ENCODE peak calls at places on chromosome 5, in seven cellular contexts. One of them, this sample, is unnamed.

GRCh38 chr5:149152317-149152746 is 11.0 kb downstream of the ABLIM3 start:
- DNase-seq in mesenchymal stem cell: peak; percentile 58
- DNase-seq in IMR-90: peak; percentile 62
- DNase-seq in neuronal stem cell: no peak
- DNase-seq in trophoblast cell: no peak
- DNase-seq in H1: no peak
- DNase-seq in mesendoderm: peak; percentile 47
- DNase-seq in this sample: no peak

GRCh38 chr5:89293849-89294248 is 410.9 kb upstream of the MEF2C start:
- DNase-seq in mesendoderm: no peak
- DNase-seq in trophoblast cell: peak; percentile 35
- DNase-seq in mesenchymal stem cell: peak; percentile 73
- DNase-seq in neuronal stem cell: no peak
- DNase-seq in IMR-90: peak; percentile 49
- DNase-seq in H1: no peak
- DNase-seq in this sample: no peak

GRCh38 chr5:158100373-158100902 is 241.5 kb upstream of the CLINT1 start:
- DNase-seq in neuronal stem cell: no peak
- DNase-seq in mesendoderm: no peak
- DNase-seq in IMR-90: no peak
- DNase-seq in H1: no peak
- DNase-seq in trophoblast cell: no peak
- DNase-seq in mesenchymal stem cell: no peak
- DNase-seq in this sample: no peak

GRCh38 chr5:87079219-87079618 is 188.5 kb upstream of the RASA1 start:
- DNase-seq in H1: no peak
- DNase-seq in mesenchymal stem cell: no peak
- DNase-seq in mesendoderm: peak; percentile 1
- DNase-seq in trophoblast cell: no peak
- DNase-seq in IMR-90: no peak
- DNase-seq in neuronal stem cell: no peak
- DNase-seq in this sample: no peak

GRCh38 chr5:131679911-131680310 is 44.9 kb upstream of the RAPGEF6 start:
- DNase-seq in H1: no peak
- DNase-seq in IMR-90: peak; percentile 75
- DNase-seq in mesenchymal stem cell: peak; percentile 75
- DNase-seq in trophoblast cell: no peak
- DNase-seq in neuronal stem cell: no peak
- DNase-seq in mesendoderm: no peak
- DNase-seq in this sample: no peak

GRCh38 chr5:63963926-63964325 is 1.7 kb upstream of the HTR1A start:
- DNase-seq in trophoblast cell: no peak
- DNase-seq in IMR-90: no peak
- DNase-seq in H1: no peak
- DNase-seq in mesendoderm: no peak
- DNase-seq in mesenchymal stem cell: no peak
- DNase-seq in neuronal stem cell: no peak
- DNase-seq in this sample: no peak

GRCh38 chr5:6145616-6146237 is 232.6 kb downstream of the MED10 start:
- DNase-seq in trophoblast cell: no peak
- DNase-seq in H1: no peak
- DNase-seq in neuronal stem cell: no peak
- DNase-seq in IMR-90: no peak
- DNase-seq in mesendoderm: no peak
- DNase-seq in mesenchymal stem cell: no peak
- DNase-seq in this sample: no peak

GRCh38 chr5:32531885-32532520 is 53.4 kb upstream of the SUB1 start:
- DNase-seq in H1: peak; percentile 13
- DNase-seq in mesenchymal stem cell: peak; percentile 44
- DNase-seq in neuronal stem cell: no peak
- DNase-seq in mesendoderm: peak; percentile 98
- DNase-seq in IMR-90: peak; percentile 74
- DNase-seq in trophoblast cell: peak; percentile 94
- DNase-seq in this sample: peak; percentile 61

GRCh38 chr5:40033411-40033810 is 608.6 kb upstream of the DAB2 start:
- DNase-seq in trophoblast cell: no peak
- DNase-seq in mesenchymal stem cell: no peak
- DNase-seq in H1: no peak
- DNase-seq in mesendoderm: no peak
- DNase-seq in IMR-90: no peak
- DNase-seq in neuronal stem cell: no peak
- DNase-seq in this sample: no peak

GRCh38 chr5:125481506-125482455 is 735.3 kb upstream of the ZNF608 start:
- DNase-seq in H1: no peak
- DNase-seq in neuronal stem cell: no peak
- DNase-seq in mesenchymal stem cell: no peak
- DNase-seq in IMR-90: no peak
- DNase-seq in trophoblast cell: no peak
- DNase-seq in mesendoderm: peak; percentile 47
- DNase-seq in this sample: no peak

GRCh38 chr5:166710275-166710674 is 1581.2 kb upstream of the WWC1 start:
- DNase-seq in mesendoderm: no peak
- DNase-seq in mesenchymal stem cell: peak; percentile 65
- DNase-seq in IMR-90: no peak
- DNase-seq in neuronal stem cell: no peak
- DNase-seq in H1: no peak
- DNase-seq in trophoblast cell: no peak
- DNase-seq in this sample: no peak

GRCh38 chr5:60789541-60789940 is 54.5 kb downstream of the ELOVL7 start:
- DNase-seq in neuronal stem cell: no peak
- DNase-seq in trophoblast cell: no peak
- DNase-seq in H1: no peak
- DNase-seq in IMR-90: no peak
- DNase-seq in mesenchymal stem cell: no peak
- DNase-seq in mesendoderm: no peak
- DNase-seq in this sample: no peak

GRCh38 chr5:132663771-132664695 is 6.1 kb downstream of the IL13 start:
- DNase-seq in neuronal stem cell: no peak
- DNase-seq in trophoblast cell: no peak
- DNase-seq in H1: no peak
- DNase-seq in mesenchymal stem cell: peak; percentile 10
- DNase-seq in IMR-90: no peak
- DNase-seq in mesendoderm: no peak
- DNase-seq in this sample: no peak

GRCh38 chr5:95669540-95669939 is 13.3 kb downstream of the SPATA9 start:
- DNase-seq in mesendoderm: peak; percentile 99
- DNase-seq in mesenchymal stem cell: peak; percentile 98
- DNase-seq in trophoblast cell: peak; percentile 74
- DNase-seq in IMR-90: peak; percentile 99
- DNase-seq in neuronal stem cell: no peak
- DNase-seq in H1: no peak
- DNase-seq in this sample: peak; percentile 35

GRCh38 chr5:109866051-109866450 is 176.3 kb downstream of the MAN2A1 start:
- DNase-seq in IMR-90: peak; percentile 79
- DNase-seq in trophoblast cell: peak; percentile 82
- DNase-seq in mesendoderm: no peak
- DNase-seq in mesenchymal stem cell: peak; percentile 89
- DNase-seq in neuronal stem cell: no peak
- DNase-seq in H1: no peak
- DNase-seq in this sample: no peak

GRCh38 chr5:143376911-143377838 is 26.3 kb downstream of the NR3C1 start:
- DNase-seq in H1: peak; percentile 80
- DNase-seq in mesendoderm: peak; percentile 97
- DNase-seq in IMR-90: peak; percentile 59
- DNase-seq in trophoblast cell: peak; percentile 95
- DNase-seq in mesenchymal stem cell: no peak
- DNase-seq in neuronal stem cell: no peak
- DNase-seq in this sample: peak; percentile 77

GRCh38 chr5:5144441-5144840 is 4.3 kb downstream of the ADAMTS16 start:
- DNase-seq in mesendoderm: no peak
- DNase-seq in neuronal stem cell: no peak
- DNase-seq in H1: no peak
- DNase-seq in mesenchymal stem cell: no peak
- DNase-seq in IMR-90: no peak
- DNase-seq in trophoblast cell: no peak
- DNase-seq in this sample: no peak

GRCh38 chr5:5139358-5140050 is 626 bp upstream of the ADAMTS16 start:
- DNase-seq in mesendoderm: no peak
- DNase-seq in mesenchymal stem cell: no peak
- DNase-seq in H1: no peak
- DNase-seq in trophoblast cell: no peak
- DNase-seq in IMR-90: no peak
- DNase-seq in neuronal stem cell: peak; percentile 32
- DNase-seq in this sample: peak; percentile 51

GRCh38 chr5:5140051-5141010 is at the start of gene ADAMTS16:
- DNase-seq in neuronal stem cell: peak; percentile 49
- DNase-seq in IMR-90: no peak
- DNase-seq in mesenchymal stem cell: no peak
- DNase-seq in H1: no peak
- DNase-seq in trophoblast cell: no peak
- DNase-seq in mesendoderm: peak; percentile 33
- DNase-seq in this sample: peak; percentile 74

GRCh38 chr5:5141625-5142527 is 1.7 kb downstream of the ADAMTS16 start:
- DNase-seq in mesenchymal stem cell: peak; percentile 61
- DNase-seq in mesendoderm: peak; percentile 69
- DNase-seq in H1: no peak
- DNase-seq in trophoblast cell: peak; percentile 89
- DNase-seq in neuronal stem cell: peak; percentile 68
- DNase-seq in IMR-90: peak; percentile 51
- DNase-seq in this sample: no peak

GRCh38 chr5:5141011-5141599 is 975 bp downstream of the ADAMTS16 start:
- DNase-seq in mesendoderm: no peak
- DNase-seq in neuronal stem cell: no peak
- DNase-seq in trophoblast cell: no peak
- DNase-seq in H1: no peak
- DNase-seq in IMR-90: no peak
- DNase-seq in mesenchymal stem cell: no peak
- DNase-seq in this sample: no peak
- H2AK5ac ChIP-seq in mesendoderm: no peak overlapping the region
- H2AK5ac ChIP-seq in neuronal stem cell: no peak overlapping the region
- H2AK5ac ChIP-seq in trophoblast cell: no peak overlapping the region
- H2AK5ac ChIP-seq in H1: no peak overlapping the region
- H2AK5ac ChIP-seq in IMR-90: no peak overlapping the region
- H2AK5ac ChIP-seq in mesenchymal stem cell: no peak overlapping the region
- H2AK5ac ChIP-seq in this sample: no peak overlapping the region

DNA sequence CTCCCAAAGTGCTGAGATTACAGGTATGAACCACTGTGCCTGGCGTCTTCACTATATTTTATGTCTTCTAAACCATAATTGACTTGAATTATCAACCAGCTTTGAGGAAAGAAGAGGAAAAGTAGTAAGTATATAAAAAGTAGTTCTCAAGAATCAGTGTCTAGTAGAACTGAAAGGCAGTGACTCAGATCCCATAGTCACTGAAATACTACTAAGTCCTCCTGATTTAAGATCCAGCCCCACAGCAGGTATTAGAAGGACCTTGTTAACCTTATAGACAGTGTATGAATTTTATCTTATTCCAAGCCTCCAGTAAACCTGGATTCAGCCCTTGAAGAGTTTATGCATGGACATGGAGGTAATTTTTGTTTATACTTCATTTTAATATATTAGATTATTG is 31.5 kb downstream of the LNPEP start:
- DNase-seq in mesendoderm: no peak
- DNase-seq in mesenchymal stem cell: peak; percentile 22
- DNase-seq in neuronal stem cell: no peak
- DNase-seq in H1: no peak
- DNase-seq in trophoblast cell: peak; percentile 13
- DNase-seq in IMR-90: no peak
- DNase-seq in this sample: no peak
- H3K4me2 ChIP-seq in mesendoderm: no peak overlapping the region
- H3K4me2 ChIP-seq in mesenchymal stem cell: no peak overlapping the region
- H3K4me2 ChIP-seq in neuronal stem cell: no peak overlapping the region
- H3K4me2 ChIP-seq in H1: no peak overlapping the region
- H3K4me2 ChIP-seq in trophoblast cell: no peak overlapping the region
- H3K4me2 ChIP-seq in IMR-90: no peak overlapping the region
- H3K4me2 ChIP-seq in this sample: no peak overlapping the region

DNA sequence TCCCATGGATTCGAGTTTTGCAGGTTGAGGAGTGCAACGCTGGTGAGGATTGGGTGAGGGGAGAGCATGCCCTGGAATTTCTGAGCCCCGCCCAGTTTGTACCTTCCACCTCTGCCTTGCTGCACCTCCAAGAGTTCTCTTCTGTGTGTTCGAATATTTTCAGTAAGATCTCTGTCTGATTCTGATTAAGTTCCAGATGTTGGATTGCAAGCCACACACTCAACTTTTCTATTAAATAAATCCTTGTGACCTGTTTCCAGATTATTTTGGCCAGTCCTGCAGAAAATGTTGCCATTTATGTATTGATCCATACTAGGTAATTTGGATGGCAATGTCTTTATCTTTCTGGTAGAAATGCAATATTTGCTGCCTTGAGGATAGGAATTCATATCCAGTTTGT is 54.1 kb downstream of the IL31RA start:
- DNase-seq in mesenchymal stem cell: no peak
- DNase-seq in H1: no peak
- DNase-seq in IMR-90: no peak
- DNase-seq in neuronal stem cell: no peak
- DNase-seq in trophoblast cell: no peak
- DNase-seq in mesendoderm: no peak
- DNase-seq in this sample: no peak
- H2AK5ac ChIP-seq in mesenchymal stem cell: no peak overlapping the region
- H2AK5ac ChIP-seq in H1: no peak overlapping the region
- H2AK5ac ChIP-seq in IMR-90: no peak overlapping the region
- H2AK5ac ChIP-seq in neuronal stem cell: no peak overlapping the region
- H2AK5ac ChIP-seq in trophoblast cell: no peak overlapping the region
- H2AK5ac ChIP-seq in mesendoderm: no peak overlapping the region
- H2AK5ac ChIP-seq in this sample: no peak overlapping the region

DNA sequence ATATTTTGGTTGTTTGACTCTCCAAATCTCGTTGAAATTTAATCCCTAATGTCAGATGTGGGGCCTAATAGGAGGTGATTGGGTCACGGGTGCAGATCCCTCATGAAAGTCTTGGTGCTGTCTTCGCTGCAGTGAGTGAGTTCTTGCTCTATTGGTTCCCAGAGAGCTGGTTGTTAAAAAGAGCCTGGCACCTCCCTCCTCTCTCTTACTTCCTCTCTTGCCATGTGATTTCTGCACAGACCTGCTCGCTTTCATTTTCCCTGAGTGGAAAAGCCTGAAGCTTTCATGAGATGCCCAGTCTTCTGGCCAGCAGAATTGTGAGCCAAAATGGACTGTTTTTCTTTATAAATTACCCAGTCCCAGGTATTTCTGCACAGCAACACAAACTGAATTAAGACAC is 221.6 kb downstream of the MAT2B start:
- DNase-seq in H1: no peak
- DNase-seq in IMR-90: no peak
- DNase-seq in mesenchymal stem cell: no peak
- DNase-seq in neuronal stem cell: no peak
- DNase-seq in trophoblast cell: no peak
- DNase-seq in mesendoderm: no peak
- DNase-seq in this sample: no peak
- H3K4me2 ChIP-seq in H1: no peak overlapping the region
- H3K4me2 ChIP-seq in IMR-90: peak overlapping the region; percentile 35
- H3K4me2 ChIP-seq in mesenchymal stem cell: no peak overlapping the region
- H3K4me2 ChIP-seq in neuronal stem cell: no peak overlapping the region
- H3K4me2 ChIP-seq in trophoblast cell: no peak overlapping the region
- H3K4me2 ChIP-seq in mesendoderm: no peak overlapping the region
- H3K4me2 ChIP-seq in this sample: no peak overlapping the region

DNA sequence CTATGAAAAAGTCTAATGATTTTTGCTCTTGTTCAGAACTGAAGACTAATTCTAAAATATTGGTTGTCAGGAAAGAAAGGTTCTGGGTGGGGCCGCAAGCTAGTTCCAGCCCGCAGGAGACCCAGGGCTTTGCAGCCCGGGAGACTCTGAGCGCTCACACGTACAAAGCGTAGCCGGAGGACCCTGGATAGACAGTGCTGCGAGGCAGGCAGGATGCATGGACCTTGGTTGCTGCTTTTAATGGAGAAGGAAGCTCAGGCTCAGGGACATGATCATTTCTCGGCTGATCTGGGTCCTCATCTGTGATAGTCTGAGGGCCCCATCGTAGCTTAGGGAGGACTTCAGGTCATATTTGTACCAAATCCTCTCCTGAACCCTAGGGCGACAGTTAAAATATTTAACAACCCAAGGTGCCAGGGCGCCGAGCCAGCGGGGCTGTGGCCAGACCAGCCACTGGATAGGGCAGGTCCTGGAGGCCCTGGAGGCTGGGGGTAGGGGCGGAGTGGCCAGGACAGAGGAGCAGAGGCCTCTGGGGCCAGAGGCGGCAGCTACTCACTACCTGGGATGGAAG is 70.1 kb upstream of the UNC5A start:
- DNase-seq in mesendoderm: no peak
- DNase-seq in trophoblast cell: no peak
- DNase-seq in neuronal stem cell: no peak
- DNase-seq in mesenchymal stem cell: no peak
- DNase-seq in IMR-90: no peak
- DNase-seq in H1: no peak
- DNase-seq in this sample: peak; percentile 30
- H2AK5ac ChIP-seq in mesendoderm: no peak overlapping the region
- H2AK5ac ChIP-seq in trophoblast cell: no peak overlapping the region
- H2AK5ac ChIP-seq in neuronal stem cell: peak overlapping the region; percentile 86
- H2AK5ac ChIP-seq in mesenchymal stem cell: no peak overlapping the region
- H2AK5ac ChIP-seq in IMR-90: no peak overlapping the region
- H2AK5ac ChIP-seq in H1: no peak overlapping the region
- H2AK5ac ChIP-seq in this sample: no peak overlapping the region